ENCODE peak calls at places on chromosomes 16 and 17, in five cellular contexts. P is iris pigment epithelial cell, G is caudate nucleus, H is non-pigmented ciliary epithelial cell, M is NCI-H1436. X is an unnamed sample.

GRCh38 chr16:3952342-3953131 is 72.0 kb upstream of the CREBBP start:
- DNase-seq in P (no peak), G (no peak), H (no peak), M (peak), X (no peak)

GRCh38 chr16:58419241-58420012 is 27.2 kb downstream of the GINS3 start:
- DNase-seq in P (no peak), G (no peak), H (no peak), M (no peak), X (no peak)

GRCh38 chr17:17741346-17742023 is 60.2 kb downstream of the RAI1 start:
- DNase-seq in P (peak), G (no peak), H (no peak), M (no peak), X (no peak)

GRCh38 chr17:50564916-50565315 is 4.4 kb downstream of the CACNA1G start:
- DNase-seq in P (peak), G (no peak), H (no peak), M (peak), X (no peak)

GRCh38 chr16:71295950-71296349 is 6.7 kb upstream of the CMTR2 start:
- DNase-seq in P (no peak), G (no peak), H (no peak), M (no peak), X (no peak)

GRCh38 chr17:78365561-78366108 is 5.8 kb upstream of the SOCS3 start:
- DNase-seq in P (no peak), G (no peak), H (no peak), M (no peak), X (no peak)

GRCh38 chr17:48003686-48004120 is 32.8 kb downstream of the CDK5RAP3 start:
- DNase-seq in P (no peak), G (no peak), H (no peak), M (no peak), X (no peak)

GRCh38 chr16:30185683-30186421 is 2.5 kb downstream of the CORO1A start:
- DNase-seq in P (no peak), G (no peak), H (no peak), M (no peak), X (no peak)

GRCh38 chr17:77354721-77355455 is 214.1 kb downstream of the SEC14L1 start:
- DNase-seq in P (peak), G (no peak), H (peak), M (no peak), X (peak)

GRCh38 chr17:47879028-47879585 is 16.9 kb upstream of the SP2 start:
- DNase-seq in P (peak), G (no peak), H (peak), M (no peak), X (no peak)

GRCh38 chr17:39538875-39539274 is 68.8 kb downstream of the NEUROD2 start:
- DNase-seq in P (peak), G (no peak), H (no peak), M (no peak), X (no peak)

GRCh38 chr17:62064791-62065563 is at the start of gene MED13:
- DNase-seq in P (peak), G (no peak), H (no peak), M (peak), X (no peak)

GRCh38 chr17:80817861-80818260 is 173.8 kb upstream of the CHMP6 start:
- DNase-seq in P (peak), G (no peak), H (no peak), M (no peak), X (no peak)

GRCh38 chr16:89575247-89576172 is at the start of gene CPNE7:
- DNase-seq in P (no peak), G (no peak), H (no peak), M (no peak), X (no peak)

GRCh38 chr16:4795181-4795827 is at the start of gene SMIM22:
- DNase-seq in P (no peak), G (no peak), H (no peak), M (peak), X (no peak)

GRCh38 chr16:50462793-50463507 is 85.2 kb upstream of the NKD1 start:
- DNase-seq in P (no peak), G (no peak), H (no peak), M (no peak), X (no peak)

GRCh38 chr17:19510903-19511302 is 22.8 kb upstream of the SLC47A1 start:
- DNase-seq in P (no peak), G (no peak), H (no peak), M (no peak), X (no peak)

GRCh38 chr17:8581002-8581658 is 49.4 kb downstream of the MYH10 start:
- DNase-seq in P (no peak), G (no peak), H (no peak), M (no peak), X (no peak)

GRCh38 chr16:50448522-50448921 is 79.7 kb upstream of the BRD7 start:
- DNase-seq in P (no peak), G (no peak), H (no peak), M (no peak), X (no peak)

GRCh38 chr17:81712468-81713003 is 452 bp downstream of the SLC25A10 start:
- DNase-seq in P (peak), G (no peak), H (no peak), M (no peak), X (no peak)

GRCh38 chr17:4585203-4585939 is 1.0 kb downstream of the SMTNL2 start:
- DNase-seq in P (no peak), G (no peak), H (no peak), M (no peak), X (no peak)

GRCh38 chr16:89018605-89019158 is 41.7 kb upstream of the CBFA2T3 start:
- DNase-seq in P (no peak), G (no peak), H (no peak), M (no peak), X (no peak)

GRCh38 chr17:73952136-73952497 is 251.4 kb upstream of the RPL38 start:
- DNase-seq in P (no peak), G (no peak), H (no peak), M (peak), X (no peak)

GRCh38 chr16:85728879-85729278 is 22.0 kb downstream of the C16orf74 start:
- DNase-seq in P (no peak), G (no peak), H (no peak), M (no peak), X (no peak)

GRCh38 chr17:83177611-83178532 is 98.5 kb downstream of the METRNL start:
- DNase-seq in P (no peak), G (no peak), H (no peak), M (no peak), X (no peak)

GRCh38 chr16:31265329-31266245 is 5.8 kb downstream of the ITGAM start:
- DNase-seq in P (peak), G (no peak), H (no peak), M (no peak), X (no peak)

GRCh38 chr17:39702901-39703893 is 3.3 kb downstream of the ERBB2 start:
- DNase-seq in P (no peak), G (no peak), H (no peak), M (no peak), X (no peak)

GRCh38 chr16:15782573-15783365 is 74.1 kb downstream of the MYH11 start:
- DNase-seq in P (no peak), G (no peak), H (no peak), M (no peak), X (no peak)

GRCh38 chr16:568401-569258 is 1.1 kb upstream of the PIGQ start:
- DNase-seq in P (no peak), G (no peak), H (no peak), M (no peak), X (no peak)

GRCh38 chr17:4559139-4559791 is 1.1 kb downstream of the GGT6 start:
- DNase-seq in P (no peak), G (no peak), H (no peak), M (no peak), X (no peak)

GRCh38 chr16:2821483-2822157 is 4.6 kb downstream of the PRSS21 start:
- DNase-seq in P (no peak), G (no peak), H (no peak), M (no peak), X (no peak)

GRCh38 chr16:50498756-50499155 is 49.4 kb upstream of the NKD1 start:
- DNase-seq in P (no peak), G (no peak), H (no peak), M (no peak), X (peak)

GRCh38 chr17:15966183-15966878 is 21.4 kb downstream of the ADORA2B start:
- DNase-seq in P (peak), G (no peak), H (no peak), M (peak), X (no peak)

GRCh38 chr16:66926171-66926570 is 836 bp upstream of the RRAD start:
- DNase-seq in P (no peak), G (no peak), H (no peak), M (no peak), X (no peak)

GRCh38 chr16:81645303-81645702 is 133.8 kb upstream of the PLCG2 start:
- DNase-seq in P (peak), G (no peak), H (peak), M (peak), X (no peak)

GRCh38 chr17:19411641-19412040 is 609 bp downstream of the RNF112 start:
- DNase-seq in P (no peak), G (no peak), H (no peak), M (no peak), X (no peak)

GRCh38 chr17:43530303-43531081 is 15.6 kb downstream of the ETV4 start:
- DNase-seq in P (peak), G (no peak), H (peak), M (peak), X (no peak)

X was measured in vagina.